ENCODE peak calls at places on chromosomes 13 and 19, in six cellular contexts. R is trophoblast cell, C is neuronal stem cell, A is H9, V is mesenchymal stem cell, I is H1. H is an unnamed sample.

GRCh38 chr19:41172297-41173164 is 20.5 kb upstream of the CYP2S1 start:
- DNase-seq in R (no peak), C (no peak), A (no peak), V (no peak), I (no peak), H (no peak)

GRCh38 chr13:69319659-69320058 is 788.0 kb upstream of the ATXN8OS start:
- DNase-seq in R (no peak), C (no peak), A (no peak), V (peak; percentile 46), I (no peak), H (no peak)

GRCh38 chr13:35599385-35599784 is 122.9 kb upstream of the MAB21L1 start:
- DNase-seq in R (no peak), C (no peak), A (no peak), V (peak; percentile 37), I (no peak), H (no peak)

GRCh38 chr13:37621811-37622361 is 23.3 kb upstream of the POSTN start:
- DNase-seq in R (no peak), C (no peak), A (no peak), V (peak; percentile 79), I (no peak), H (peak; percentile 84)

GRCh38 chr19:13790354-13790753 is 4.9 kb upstream of the ZSWIM4 start:
- DNase-seq in R (peak; percentile 94), C (no peak), A (no peak), V (no peak), I (no peak), H (no peak)

GRCh38 chr19:512548-513365 is 5.5 kb downstream of the TPGS1 start:
- DNase-seq in R (no peak), C (no peak), A (no peak), V (no peak), I (peak; percentile 59), H (no peak)

GRCh38 chr19:10418281-10419199 is 1.8 kb upstream of the PDE4A start:
- DNase-seq in R (no peak), C (peak; percentile 62), A (peak; percentile 56), V (no peak), I (peak; percentile 53), H (no peak)

GRCh38 chr19:47389150-47389556 is 30.2 kb downstream of the MEIS3 start:
- DNase-seq in R (peak; percentile 21), C (no peak), A (no peak), V (no peak), I (no peak), H (no peak)

GRCh38 chr13:80572308-80572676 is 231.4 kb upstream of the SPRY2 start:
- DNase-seq in R (no peak), C (no peak), A (no peak), V (no peak), I (no peak), H (no peak)

DNA sequence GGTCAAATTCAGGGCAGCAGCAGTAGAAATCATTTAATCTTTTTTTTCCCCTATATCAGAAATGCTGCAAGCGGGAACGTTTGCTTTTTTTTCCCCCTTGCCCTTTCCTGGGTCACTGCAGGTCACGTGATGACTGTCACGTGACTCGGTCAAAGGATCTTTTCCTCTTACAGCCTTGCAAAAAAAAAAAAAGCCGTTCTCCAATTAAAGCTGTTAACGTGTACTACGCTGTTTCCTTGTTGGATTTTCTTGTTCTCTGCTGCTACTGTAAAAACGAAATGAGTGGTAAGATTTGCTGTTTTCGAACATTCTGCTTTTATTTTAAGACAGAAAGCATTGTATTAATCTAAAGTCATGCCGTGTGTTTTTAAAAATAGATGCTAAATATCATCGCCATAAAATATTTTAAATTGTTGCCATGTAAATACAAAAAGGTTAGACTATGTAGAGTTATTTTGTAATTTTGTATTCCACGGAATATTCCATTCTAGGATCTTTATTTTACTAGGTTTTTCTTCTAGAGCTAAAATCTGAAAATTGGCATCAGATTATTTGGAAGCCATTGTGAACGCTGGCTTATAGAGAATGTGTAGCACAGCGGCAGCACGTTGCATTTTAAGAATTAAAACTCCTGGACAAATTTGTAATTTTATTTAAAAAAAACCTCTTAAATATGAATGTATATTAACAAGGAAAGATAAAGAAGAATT is 109.9 kb upstream of the MLNR start:
- DNase-seq in R (peak; percentile 58), C (peak; percentile 75), A (peak; percentile 78), V (peak; percentile 93), I (peak; percentile 59), H (peak; percentile 91)
- H3K14ac ChIP-seq in R (no peak overlapping the region), C (no peak overlapping the region), A (no peak overlapping the region), V (no peak overlapping the region), I (no peak overlapping the region), H (peak overlapping the region; percentile 28)

GRCh38 chr19:2575734-2576481 is 100.0 kb downstream of the GADD45B start:
- DNase-seq in R (peak; percentile 77), C (no peak), A (no peak), V (peak; percentile 85), I (no peak), H (peak; percentile 69)

GRCh38 chr19:2578911-2579677 is 103.2 kb downstream of the GADD45B start:
- DNase-seq in R (peak; percentile 83), C (peak; percentile 83), A (peak; percentile 92), V (peak; percentile 95), I (peak; percentile 91), H (peak; percentile 89)

GRCh38 chr19:2579678-2580280 is 103.9 kb downstream of the GADD45B start:
- DNase-seq in R (no peak), C (no peak), A (no peak), V (no peak), I (no peak), H (no peak)

GRCh38 chr19:2577722-2578335 is 101.9 kb downstream of the GADD45B start:
- DNase-seq in R (no peak), C (no peak), A (no peak), V (no peak), I (no peak), H (no peak)

GRCh38 chr19:2578391-2578826 is 102.5 kb downstream of the GADD45B start:
- DNase-seq in R (peak; percentile 86), C (no peak), A (peak; percentile 55), V (peak; percentile 67), I (peak; percentile 66), H (peak; percentile 49)
- H2BK5ac ChIP-seq in R (peak overlapping the region; percentile 100), C (peak overlapping the region; percentile 83), A (no peak overlapping the region), V (peak overlapping the region; percentile 88), I (peak overlapping the region; percentile 81), H (peak overlapping the region; percentile 90)

DNA sequence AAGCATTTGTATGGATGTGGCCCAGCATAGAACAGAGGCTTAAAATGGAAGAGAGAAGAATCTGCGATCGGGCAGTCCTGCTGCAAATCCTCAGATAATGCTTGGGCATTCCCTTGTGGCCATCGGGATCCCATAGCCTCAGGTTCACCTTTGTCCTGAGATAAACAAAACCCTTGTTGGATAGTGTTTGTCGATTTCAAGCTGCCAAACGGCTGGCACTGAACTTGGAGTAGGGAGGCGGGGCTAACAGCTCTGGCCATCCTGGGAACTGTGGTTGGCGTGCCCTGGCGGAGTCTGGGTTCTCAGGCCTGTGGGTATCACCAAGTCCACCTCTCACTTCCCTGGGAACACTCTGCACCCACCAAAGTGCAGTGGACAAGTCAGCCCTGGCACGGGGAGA is 85.1 kb downstream of the ING1 start:
- DNase-seq in R (no peak), C (no peak), A (no peak), V (no peak), I (no peak), H (no peak)
- H3K14ac ChIP-seq in R (no peak overlapping the region), C (peak overlapping the region; percentile 72), A (no peak overlapping the region), V (no peak overlapping the region), I (no peak overlapping the region), H (no peak overlapping the region)

GRCh38 chr13:89352384-89352783 is 1681.2 kb downstream of the SLITRK5 start:
- DNase-seq in R (no peak), C (no peak), A (no peak), V (no peak), I (no peak), H (no peak)
- H2BK5ac ChIP-seq in R (no peak overlapping the region), C (no peak overlapping the region), A (no peak overlapping the region), V (no peak overlapping the region), I (no peak overlapping the region), H (no peak overlapping the region)

DNA sequence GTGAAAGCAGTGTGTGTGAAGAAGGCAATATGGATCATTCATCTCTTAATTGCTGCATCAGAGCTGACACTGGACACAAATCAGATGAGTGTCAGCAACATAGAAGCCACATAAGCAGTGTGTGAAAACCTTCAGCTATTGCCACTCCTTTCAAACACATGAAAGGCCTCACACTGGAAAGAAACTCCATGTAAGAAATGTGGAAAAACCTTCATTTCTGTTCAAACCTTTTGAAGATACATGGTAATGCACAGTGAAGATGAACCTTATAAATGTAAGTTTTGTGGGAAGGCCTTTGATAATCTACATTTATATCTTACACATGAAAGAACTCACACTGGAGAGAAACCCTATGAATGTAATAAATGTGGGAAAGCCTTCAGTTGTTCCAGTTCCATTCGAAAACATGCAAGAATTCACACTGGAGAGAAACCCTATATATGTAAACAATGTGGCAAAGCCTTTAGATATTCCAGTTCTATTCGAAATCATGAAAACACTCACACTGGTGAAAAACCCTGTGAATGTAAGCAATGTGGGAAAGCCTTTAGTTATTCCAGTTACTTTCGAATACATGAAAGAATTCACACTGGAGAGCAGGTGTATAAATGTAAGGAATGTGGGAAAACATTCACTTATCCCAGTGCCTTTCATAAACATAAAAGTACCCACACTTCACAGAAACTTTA is 53.6 kb downstream of the ZNF823 start:
- DNase-seq in R (no peak), C (no peak), A (no peak), V (no peak), I (no peak), H (no peak)
- H3K14ac ChIP-seq in R (no peak overlapping the region), C (no peak overlapping the region), A (no peak overlapping the region), V (no peak overlapping the region), I (no peak overlapping the region), H (no peak overlapping the region)

DNA sequence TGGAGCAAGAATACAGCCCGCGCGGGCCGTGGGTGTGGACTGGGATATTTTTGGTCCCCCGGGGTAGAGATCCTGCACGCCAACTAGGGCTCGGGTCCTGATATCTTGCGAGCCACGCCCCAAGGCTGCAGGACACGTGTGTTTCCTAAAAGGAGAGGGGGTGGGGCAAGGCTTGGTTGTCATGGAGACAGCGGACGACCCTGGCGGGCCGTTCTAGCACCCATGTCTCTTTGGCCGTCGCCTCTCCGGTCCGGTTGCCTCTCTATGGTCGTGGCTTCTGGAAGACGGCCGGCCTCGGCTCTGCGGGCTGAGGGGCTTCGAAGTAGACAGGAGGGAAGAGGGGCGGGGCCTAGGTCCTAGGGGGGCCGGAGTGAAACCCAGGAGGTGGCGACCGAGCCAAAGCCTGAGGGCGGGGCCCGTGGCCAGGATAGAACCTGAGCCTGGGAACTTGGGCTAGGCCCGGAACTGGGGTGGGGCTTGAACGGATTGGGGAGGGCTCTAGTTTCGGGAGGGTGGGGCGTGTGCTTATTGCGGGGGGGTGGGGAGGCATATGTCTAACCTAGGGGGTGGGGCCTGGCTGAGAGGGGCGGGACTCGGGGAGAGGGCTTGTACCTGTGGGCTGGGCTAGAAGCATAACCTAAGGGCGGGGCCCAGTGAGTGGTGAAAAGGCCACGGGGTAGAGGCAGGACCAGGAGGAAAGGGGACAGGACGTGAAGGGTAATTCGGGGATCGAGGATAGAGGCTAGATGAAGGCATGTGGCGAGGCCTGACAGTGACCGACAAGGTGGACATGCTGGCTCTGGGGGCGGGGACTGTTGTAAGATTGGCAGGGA is 737 bp upstream of the SLC27A1 start:
- DNase-seq in R (peak; percentile 92), C (peak; percentile 95), A (peak; percentile 97), V (peak; percentile 93), I (peak; percentile 95), H (peak; percentile 89)
- H2BK5ac ChIP-seq in R (peak overlapping the region; percentile 32), C (peak overlapping the region; percentile 27), A (no peak overlapping the region), V (peak overlapping the region; percentile 49), I (peak overlapping the region; percentile 74), H (peak overlapping the region; percentile 20)

GRCh38 chr13:72255908-72256307 is 388.9 kb upstream of the DACH1 start:
- DNase-seq in R (no peak), C (peak; percentile 40), A (peak; percentile 75), V (peak; percentile 58), I (peak; percentile 52), H (no peak)
- H3K14ac ChIP-seq in R (no peak overlapping the region), C (no peak overlapping the region), A (no peak overlapping the region), V (no peak overlapping the region), I (no peak overlapping the region), H (no peak overlapping the region)

H was measured in IMR-90.